ENCODE peak calls at places on chromosomes 5 and 9, in ten cellular contexts. H, W, A, S, E, Y, Q, D, B and F are unnamed samples.

GRCh38 chr9:35760651-35761050 is 6.6 kb upstream of the MSMP start:
- DNase-seq in H (no peak), W (no peak), A (peak), S (no peak), E (peak), Y (no peak), Q (no peak), D (no peak), B (peak), F (peak)

GRCh38 chr5:80975065-80975464 is 14.9 kb downstream of the RASGRF2 start:
- DNase-seq in H (no peak), W (no peak), A (peak), S (no peak), E (no peak), Y (no peak), Q (no peak), D (no peak), B (no peak), F (no peak)

GRCh38 chr9:6766606-6767005 is 8.8 kb downstream of the KDM4C start:
- DNase-seq in H (no peak), W (no peak), A (no peak), S (no peak), E (no peak), Y (no peak), Q (no peak), D (no peak), B (no peak), F (no peak)

GRCh38 chr9:70413798-70414775 is at the start of gene KLF9:
- DNase-seq in H (peak), W (peak), A (peak), S (peak), E (peak), Y (peak), Q (peak), D (peak), B (peak), F (peak)

GRCh38 chr9:114396558-114397218 is 8.9 kb upstream of the AKNA start:
- DNase-seq in H (no peak), W (no peak), A (peak), S (no peak), E (no peak), Y (no peak), Q (peak), D (no peak), B (no peak), F (no peak)

GRCh38 chr5:63822633-63823032 is 139.6 kb downstream of the HTR1A start:
- DNase-seq in H (no peak), W (no peak), A (no peak), S (no peak), E (no peak), Y (no peak), Q (no peak), D (no peak), B (no peak), F (no peak)

GRCh38 chr9:125088752-125089151 is 54.6 kb downstream of the SCAI start:
- DNase-seq in H (no peak), W (no peak), A (no peak), S (no peak), E (no peak), Y (no peak), Q (peak), D (no peak), B (no peak), F (no peak)

GRCh38 chr9:32339424-32339823 is 45.0 kb upstream of the ACO1 start:
- DNase-seq in H (no peak), W (no peak), A (no peak), S (no peak), E (no peak), Y (no peak), Q (no peak), D (no peak), B (no peak), F (no peak)

GRCh38 chr5:136033244-136033643 is 4.5 kb downstream of the TGFBI start:
- DNase-seq in H (no peak), W (no peak), A (no peak), S (no peak), E (no peak), Y (no peak), Q (peak), D (no peak), B (no peak), F (no peak)

GRCh38 chr9:133769511-133770075 is 31.4 kb upstream of the SARDH start:
- DNase-seq in H (no peak), W (no peak), A (no peak), S (no peak), E (no peak), Y (no peak), Q (peak), D (no peak), B (no peak), F (no peak)

GRCh38 chr9:3035594-3036389 is 191.9 kb upstream of the PUM3 start:
- DNase-seq in H (no peak), W (no peak), A (no peak), S (no peak), E (peak), Y (no peak), Q (no peak), D (no peak), B (no peak), F (peak)

GRCh38 chr5:126971455-126972019 is 58.8 kb downstream of the MARCHF3 start:
- DNase-seq in H (no peak), W (no peak), A (no peak), S (no peak), E (no peak), Y (no peak), Q (no peak), D (no peak), B (no peak), F (no peak)

GRCh38 chr9:70007831-70008230 is 35.8 kb upstream of the MAMDC2 start:
- DNase-seq in H (no peak), W (no peak), A (no peak), S (no peak), E (no peak), Y (no peak), Q (no peak), D (no peak), B (no peak), F (no peak)

GRCh38 chr9:4225291-4226119 is 74.4 kb downstream of the GLIS3 start:
- DNase-seq in H (no peak), W (no peak), A (peak), S (no peak), E (no peak), Y (no peak), Q (no peak), D (no peak), B (no peak), F (no peak)

GRCh38 chr5:170360712-170361501 is 28.3 kb downstream of the KCNMB1 start:
- DNase-seq in H (no peak), W (no peak), A (no peak), S (peak), E (no peak), Y (no peak), Q (peak), D (no peak), B (no peak), F (peak)

GRCh38 chr5:65809817-65810531 is 88.0 kb downstream of the NLN start:
- DNase-seq in H (no peak), W (no peak), A (peak), S (no peak), E (no peak), Y (no peak), Q (no peak), D (no peak), B (no peak), F (peak)

GRCh38 chr9:135065804-135066203 is 21.7 kb upstream of the OLFM1 start:
- DNase-seq in H (no peak), W (no peak), A (no peak), S (no peak), E (no peak), Y (no peak), Q (peak), D (no peak), B (no peak), F (no peak)

GRCh38 chr5:57082441-57083067 is 91.3 kb upstream of the GPBP1 start:
- DNase-seq in H (peak), W (no peak), A (no peak), S (no peak), E (peak), Y (no peak), Q (no peak), D (no peak), B (no peak), F (no peak)

GRCh38 chr5:6750951-6751685 is 37.9 kb downstream of the TENT4A start:
- DNase-seq in H (no peak), W (no peak), A (no peak), S (no peak), E (no peak), Y (no peak), Q (no peak), D (no peak), B (no peak), F (no peak)

GRCh38 chr5:44640945-44641456 is 167.7 kb upstream of the MRPS30 start:
- DNase-seq in H (no peak), W (no peak), A (no peak), S (no peak), E (no peak), Y (no peak), Q (no peak), D (no peak), B (no peak), F (no peak)

GRCh38 chr9:114884787-114885452 is 45.5 kb downstream of the TNFSF8 start:
- DNase-seq in H (no peak), W (no peak), A (no peak), S (no peak), E (peak), Y (no peak), Q (no peak), D (no peak), B (no peak), F (no peak)